ENCODE peak calls at places on chromosomes 1 and 21, in four cellular contexts. One of them, this sample, is unnamed.
A peak's percentile ranks its signal among the peaks of the same experiment; 100 is the strongest.

GRCh38 chr1:202154766-202155477 is 5.5 kb downstream of the PTPN7 start:
- DNase-seq in K562: peak; percentile 60
- DNase-seq in GM12891: no peak
- DNase-seq in GM12878: no peak
- DNase-seq in this sample: peak; percentile 82

GRCh38 chr21:44709426-44710293 is 1.7 kb downstream of the TSPEAR start:
- DNase-seq in K562: no peak
- DNase-seq in GM12891: no peak
- DNase-seq in GM12878: no peak
- DNase-seq in this sample: no peak

GRCh38 chr1:7262611-7263010 is 477.4 kb downstream of the CAMTA1 start:
- DNase-seq in K562: no peak
- DNase-seq in GM12891: no peak
- DNase-seq in GM12878: no peak
- DNase-seq in this sample: no peak

GRCh38 chr1:5637171-5637570 is 355.1 kb downstream of the NPHP4 start:
- DNase-seq in K562: no peak
- DNase-seq in GM12891: no peak
- DNase-seq in GM12878: no peak
- DNase-seq in this sample: peak; percentile 24

GRCh38 chr1:76105269-76105850 is 30.8 kb downstream of the ST6GALNAC3 start:
- DNase-seq in K562: no peak
- DNase-seq in GM12891: no peak
- DNase-seq in GM12878: no peak
- DNase-seq in this sample: no peak

GRCh38 chr1:207698822-207699483 is 52.9 kb upstream of the CD46 start:
- DNase-seq in K562: peak; percentile 43
- DNase-seq in GM12891: no peak
- DNase-seq in GM12878: no peak
- DNase-seq in this sample: peak; percentile 41

GRCh38 chr1:162367772-162368171 is 8.9 kb downstream of the SPATA46 start:
- DNase-seq in K562: no peak
- DNase-seq in GM12891: no peak
- DNase-seq in GM12878: no peak
- DNase-seq in this sample: no peak

GRCh38 chr1:164735315-164736052 is 176.5 kb downstream of the PBX1 start:
- DNase-seq in K562: peak; percentile 17
- DNase-seq in GM12891: no peak
- DNase-seq in GM12878: no peak
- DNase-seq in this sample: no peak

GRCh38 chr1:180167721-180168467 is 13.2 kb downstream of the QSOX1 start:
- DNase-seq in K562: peak; percentile 46
- DNase-seq in GM12891: no peak
- DNase-seq in GM12878: no peak
- DNase-seq in this sample: no peak

GRCh38 chr1:145708063-145708462 is 895 bp upstream of the PDZK1 start:
- DNase-seq in K562: no peak
- DNase-seq in GM12891: no peak
- DNase-seq in GM12878: no peak
- DNase-seq in this sample: no peak

GRCh38 chr1:109242387-109242786 is 7.0 kb upstream of the CELSR2 start:
- DNase-seq in K562: no peak
- DNase-seq in GM12891: no peak
- DNase-seq in GM12878: no peak
- DNase-seq in this sample: no peak

GRCh38 chr1:49036700-49037099 is 260.0 kb upstream of the BEND5 start:
- DNase-seq in K562: no peak
- DNase-seq in GM12891: no peak
- DNase-seq in GM12878: no peak
- DNase-seq in this sample: no peak

GRCh38 chr1:216325946-216326345 is 97.3 kb downstream of the USH2A start:
- DNase-seq in K562: no peak
- DNase-seq in GM12891: no peak
- DNase-seq in GM12878: no peak
- DNase-seq in this sample: no peak

GRCh38 chr1:156145622-156146005 is 7.8 kb upstream of the SEMA4A start:
- DNase-seq in K562: no peak
- DNase-seq in GM12891: no peak
- DNase-seq in GM12878: no peak
- DNase-seq in this sample: no peak

GRCh38 chr1:214264196-214264595 is 16.8 kb upstream of the SMYD2 start:
- DNase-seq in K562: no peak
- DNase-seq in GM12891: no peak
- DNase-seq in GM12878: no peak
- DNase-seq in this sample: no peak

GRCh38 chr21:36499578-36500471 is 19.9 kb upstream of the CLDN14 start:
- DNase-seq in K562: no peak
- DNase-seq in GM12891: no peak
- DNase-seq in GM12878: no peak
- DNase-seq in this sample: no peak

GRCh38 chr1:92858564-92859399 is 26.9 kb downstream of the RPL5 start:
- DNase-seq in K562: peak; percentile 72
- DNase-seq in GM12891: peak; percentile 10
- DNase-seq in GM12878: peak; percentile 59
- DNase-seq in this sample: no peak

GRCh38 chr1:187157552-187157951 is 328.8 kb downstream of the PLA2G4A start:
- DNase-seq in K562: no peak
- DNase-seq in GM12891: no peak
- DNase-seq in GM12878: no peak
- DNase-seq in this sample: no peak

GRCh38 chr21:43864313-43864805 is 664 bp upstream of the AGPAT3 start:
- DNase-seq in K562: peak; percentile 73
- DNase-seq in GM12891: peak; percentile 39
- DNase-seq in GM12878: no peak
- DNase-seq in this sample: peak; percentile 50

GRCh38 chr1:236692722-236693121 is 6.4 kb downstream of the ACTN2 start:
- DNase-seq in K562: no peak
- DNase-seq in GM12891: no peak
- DNase-seq in GM12878: no peak
- DNase-seq in this sample: no peak
- TF ChIP-seq SPI1 in K562: no peak
- TF ChIP-seq SPI1 in GM12891: no peak
- TF ChIP-seq SPI1 in GM12878: no peak
- TF ChIP-seq SPI1 in this sample: no peak

DNA sequence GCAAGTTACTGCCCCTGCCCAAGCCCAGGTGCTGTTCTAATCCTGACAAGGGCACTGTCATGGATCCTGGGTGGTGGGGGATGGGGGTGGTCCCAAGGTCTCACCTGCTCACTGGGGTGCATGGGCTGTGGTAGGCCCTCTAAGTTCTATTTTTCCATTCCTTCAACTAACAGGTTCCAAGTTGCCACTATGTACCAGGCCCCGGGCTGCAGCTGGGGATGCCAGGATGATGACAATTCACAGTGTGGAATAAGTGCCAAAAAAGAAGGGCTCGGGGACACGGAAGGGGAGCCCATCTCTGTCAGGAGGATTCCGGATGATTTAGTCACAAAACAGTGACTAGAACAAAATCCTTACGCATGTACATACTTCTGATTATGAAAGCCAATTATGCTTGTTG is 76.0 kb downstream of the STUM start:
- DNase-seq in K562: no peak
- DNase-seq in GM12891: no peak
- DNase-seq in GM12878: no peak
- DNase-seq in this sample: no peak
- TF ChIP-seq SPI1 in K562: no peak
- TF ChIP-seq SPI1 in GM12891: no peak
- TF ChIP-seq SPI1 in GM12878: no peak
- TF ChIP-seq SPI1 in this sample: no peak

DNA sequence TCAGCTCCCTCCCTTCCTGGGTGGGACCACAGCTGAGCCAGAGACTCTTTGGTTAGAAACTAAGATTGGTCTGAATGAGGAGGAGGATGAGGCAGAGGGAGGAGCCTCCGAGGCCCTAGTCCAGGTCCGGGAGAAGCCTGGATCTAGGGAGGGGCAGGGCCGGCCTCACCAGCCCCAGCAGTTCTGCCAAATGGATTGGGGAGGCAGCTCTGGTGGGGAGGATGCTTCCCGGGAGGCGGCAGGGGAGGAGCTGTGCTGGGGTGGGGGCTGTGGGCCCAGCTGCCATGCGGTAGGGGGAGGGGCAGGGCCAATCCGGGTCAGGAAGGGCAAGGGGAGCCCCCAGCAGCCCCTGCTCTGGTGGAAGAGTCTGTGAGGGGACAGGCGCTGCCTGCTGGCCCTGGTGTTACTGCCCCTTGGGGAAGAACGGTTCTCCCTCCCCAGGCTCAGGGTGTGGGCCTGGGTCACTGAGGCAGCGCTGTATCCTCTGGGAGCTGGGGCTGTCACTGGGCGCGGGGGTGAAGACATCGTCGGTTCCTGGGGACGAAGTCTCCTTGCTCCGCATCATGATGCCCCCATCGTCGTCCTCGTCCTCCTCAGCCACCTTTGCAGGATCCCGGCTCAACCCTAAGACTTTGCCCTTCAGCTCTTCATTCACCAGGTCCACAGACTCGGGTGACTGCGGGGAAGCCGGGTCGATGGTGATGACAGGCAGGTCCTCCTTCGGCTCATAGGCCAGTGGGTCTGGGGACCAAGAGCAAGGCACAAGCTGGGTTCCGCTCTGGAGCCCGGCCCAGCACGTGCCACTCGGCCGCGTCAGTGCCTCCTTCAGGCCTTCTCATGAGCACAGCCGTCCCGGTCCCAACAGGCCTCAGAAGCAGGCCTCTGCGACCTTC is 54.8 kb downstream of the SLC9A1 start:
- DNase-seq in K562: peak; percentile 80
- DNase-seq in GM12891: no peak
- DNase-seq in GM12878: no peak
- DNase-seq in this sample: no peak
- TF ChIP-seq SPI1 in K562: no peak
- TF ChIP-seq SPI1 in GM12891: no peak
- TF ChIP-seq SPI1 in GM12878: no peak
- TF ChIP-seq SPI1 in this sample: no peak

GRCh38 chr1:31224102-31224501 is 15.6 kb downstream of the NKAIN1 start:
- DNase-seq in K562: no peak
- DNase-seq in GM12891: no peak
- DNase-seq in GM12878: no peak
- DNase-seq in this sample: no peak

GRCh38 chr1:31231802-31232201 is 7.9 kb downstream of the NKAIN1 start:
- DNase-seq in K562: no peak
- DNase-seq in GM12891: no peak
- DNase-seq in GM12878: no peak
- DNase-seq in this sample: no peak

GRCh38 chr1:31228986-31229385 is 10.7 kb downstream of the NKAIN1 start:
- DNase-seq in K562: no peak
- DNase-seq in GM12891: no peak
- DNase-seq in GM12878: no peak
- DNase-seq in this sample: no peak

GRCh38 chr1:31230378-31230777 is 9.3 kb downstream of the NKAIN1 start:
- DNase-seq in K562: no peak
- DNase-seq in GM12891: no peak
- DNase-seq in GM12878: no peak
- DNase-seq in this sample: no peak

DNA sequence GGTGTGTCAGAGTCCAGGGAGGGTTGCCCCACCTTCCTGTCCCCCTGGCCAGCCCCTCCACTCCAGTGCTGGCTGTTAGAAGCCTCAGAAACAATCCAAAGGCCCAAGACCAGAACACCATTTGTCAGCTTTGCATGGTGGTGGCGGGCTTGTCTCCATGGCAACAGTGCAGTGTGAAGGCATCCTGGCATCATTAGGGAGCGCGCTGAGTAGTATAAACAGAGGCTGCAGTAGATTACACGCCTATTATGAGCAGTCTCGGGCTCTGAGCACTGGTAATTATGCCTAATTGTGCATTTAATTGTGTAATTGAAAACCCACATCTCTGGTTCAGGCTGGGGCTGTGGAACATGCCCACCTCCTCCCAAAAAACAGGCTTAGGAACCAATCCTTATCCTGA is 11.8 kb downstream of the NKAIN1 start:
- DNase-seq in K562: no peak
- DNase-seq in GM12891: no peak
- DNase-seq in GM12878: no peak
- DNase-seq in this sample: no peak
- TF ChIP-seq SPI1 in K562: no peak
- TF ChIP-seq SPI1 in GM12891: no peak
- TF ChIP-seq SPI1 in GM12878: no peak
- TF ChIP-seq SPI1 in this sample: no peak

DNA sequence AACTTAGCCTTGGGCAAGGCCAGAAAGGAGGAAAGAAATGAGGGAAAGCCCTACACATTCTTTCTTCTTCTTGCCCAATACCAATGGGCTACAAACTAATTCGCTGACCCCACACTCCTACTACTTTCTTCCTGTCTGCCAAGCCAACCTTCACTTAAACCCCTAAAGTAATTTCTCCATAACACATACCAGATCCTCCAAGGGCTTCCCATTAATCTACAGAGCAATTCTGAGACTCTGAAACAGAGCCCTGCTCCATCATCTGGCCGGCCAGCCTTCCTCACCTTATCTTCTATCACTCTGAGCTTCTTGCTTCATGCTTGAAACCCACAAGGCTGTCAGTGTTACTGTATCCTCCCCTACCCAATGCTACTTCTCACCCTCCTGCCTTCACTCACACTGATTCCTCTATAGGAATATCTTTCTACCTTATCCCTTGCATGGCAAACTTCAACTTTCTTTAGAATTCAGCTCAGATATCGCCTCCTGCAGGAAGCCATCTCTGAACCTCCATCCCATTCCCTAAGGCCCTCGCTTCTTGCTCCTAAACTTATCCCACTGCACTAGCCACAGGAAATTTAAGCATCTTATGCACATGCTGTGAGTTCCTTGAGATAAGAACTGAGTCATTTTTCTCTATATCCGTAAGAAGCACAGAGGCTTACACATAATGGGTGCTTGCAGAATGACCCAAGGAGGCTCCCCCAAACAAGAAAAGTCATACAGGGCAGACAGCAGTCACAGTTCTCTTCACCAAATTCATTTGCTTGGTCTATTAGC is 81.9 kb downstream of the JAK1 start:
- DNase-seq in K562: no peak
- DNase-seq in GM12891: no peak
- DNase-seq in GM12878: no peak
- DNase-seq in this sample: no peak
- TF ChIP-seq SPI1 in K562: no peak
- TF ChIP-seq SPI1 in GM12891: no peak
- TF ChIP-seq SPI1 in GM12878: no peak
- TF ChIP-seq SPI1 in this sample: no peak

GRCh38 chr1:91281782-91282181 is 122.9 kb downstream of the HFM1 start:
- DNase-seq in K562: no peak
- DNase-seq in GM12891: no peak
- DNase-seq in GM12878: no peak
- DNase-seq in this sample: no peak

GRCh38 chr1:91278754-91279153 is 125.9 kb downstream of the HFM1 start:
- DNase-seq in K562: no peak
- DNase-seq in GM12891: no peak
- DNase-seq in GM12878: no peak
- DNase-seq in this sample: no peak

GRCh38 chr1:91283421-91283726 is 121.3 kb downstream of the HFM1 start:
- DNase-seq in K562: no peak
- DNase-seq in GM12891: no peak
- DNase-seq in GM12878: no peak
- DNase-seq in this sample: no peak

GRCh38 chr1:91282695-91283420 is 121.8 kb downstream of the HFM1 start:
- DNase-seq in K562: peak; percentile 60
- DNase-seq in GM12891: peak; percentile 23
- DNase-seq in GM12878: peak; percentile 9
- DNase-seq in this sample: peak; percentile 3
- TF ChIP-seq SPI1 in K562: no peak
- TF ChIP-seq SPI1 in GM12891: no peak
- TF ChIP-seq SPI1 in GM12878: no peak
- TF ChIP-seq SPI1 in this sample: no peak